ENCODE peak calls at places on chromosomes 13 and 19, in six cellular contexts. One of them, this sample, is unnamed.

GRCh38 chr19:3665681-3666544 is 34.4 kb downstream of the PIP5K1C start:
- DNase-seq in BE2C: peak
- DNase-seq in mammary epithelial cell: peak
- DNase-seq in esophagus squamous epithelium: no peak
- DNase-seq in AG09309: no peak
- DNase-seq in foreskin fibroblast: peak
- DNase-seq in this sample: no peak

GRCh38 chr13:75137911-75138571 is 343.9 kb downstream of the TBC1D4 start:
- DNase-seq in BE2C: no peak
- DNase-seq in mammary epithelial cell: no peak
- DNase-seq in esophagus squamous epithelium: no peak
- DNase-seq in AG09309: no peak
- DNase-seq in foreskin fibroblast: no peak
- DNase-seq in this sample: no peak

GRCh38 chr19:14048439-14049153 is 13.3 kb downstream of the PALM3 start:
- DNase-seq in BE2C: peak
- DNase-seq in mammary epithelial cell: peak
- DNase-seq in esophagus squamous epithelium: no peak
- DNase-seq in AG09309: no peak
- DNase-seq in foreskin fibroblast: peak
- DNase-seq in this sample: no peak

GRCh38 chr19:27671876-27672275 is 1541.1 kb downstream of the UQCRFS1 start:
- DNase-seq in BE2C: no peak
- DNase-seq in mammary epithelial cell: no peak
- DNase-seq in esophagus squamous epithelium: no peak
- DNase-seq in AG09309: no peak
- DNase-seq in foreskin fibroblast: no peak
- DNase-seq in this sample: no peak

GRCh38 chr13:41326661-41327060 is 15.6 kb downstream of the NAA16 start:
- DNase-seq in BE2C: no peak
- DNase-seq in mammary epithelial cell: no peak
- DNase-seq in esophagus squamous epithelium: no peak
- DNase-seq in AG09309: no peak
- DNase-seq in foreskin fibroblast: no peak
- DNase-seq in this sample: no peak

GRCh38 chr19:12841094-12841493 is 2.8 kb downstream of the MAST1 start:
- DNase-seq in BE2C: peak
- DNase-seq in mammary epithelial cell: no peak
- DNase-seq in esophagus squamous epithelium: no peak
- DNase-seq in AG09309: no peak
- DNase-seq in foreskin fibroblast: peak
- DNase-seq in this sample: no peak

GRCh38 chr19:47363758-47364529 is 14.8 kb downstream of the DHX34 start:
- DNase-seq in BE2C: no peak
- DNase-seq in mammary epithelial cell: peak
- DNase-seq in esophagus squamous epithelium: no peak
- DNase-seq in AG09309: peak
- DNase-seq in foreskin fibroblast: peak
- DNase-seq in this sample: peak

GRCh38 chr19:14478113-14478545 is 3.0 kb upstream of the PTGER1 start:
- DNase-seq in BE2C: no peak
- DNase-seq in mammary epithelial cell: no peak
- DNase-seq in esophagus squamous epithelium: no peak
- DNase-seq in AG09309: no peak
- DNase-seq in foreskin fibroblast: no peak
- DNase-seq in this sample: no peak

GRCh38 chr19:44684892-44685847 is 13.8 kb upstream of the CEACAM16 start:
- DNase-seq in BE2C: no peak
- DNase-seq in mammary epithelial cell: peak
- DNase-seq in esophagus squamous epithelium: no peak
- DNase-seq in AG09309: peak
- DNase-seq in foreskin fibroblast: peak
- DNase-seq in this sample: peak

GRCh38 chr13:32802159-32802558 is 214.1 kb upstream of the KL start:
- DNase-seq in BE2C: no peak
- DNase-seq in mammary epithelial cell: no peak
- DNase-seq in esophagus squamous epithelium: no peak
- DNase-seq in AG09309: no peak
- DNase-seq in foreskin fibroblast: no peak
- DNase-seq in this sample: no peak
- H3K4me3 ChIP-seq in BE2C: no peak
- H3K4me3 ChIP-seq in mammary epithelial cell: no peak
- H3K4me3 ChIP-seq in esophagus squamous epithelium: no peak
- H3K4me3 ChIP-seq in AG09309: no peak
- H3K4me3 ChIP-seq in foreskin fibroblast: no peak
- H3K4me3 ChIP-seq in this sample: no peak

GRCh38 chr19:30086916-30087315 is 144.9 kb downstream of the URI1 start:
- DNase-seq in BE2C: no peak
- DNase-seq in mammary epithelial cell: no peak
- DNase-seq in esophagus squamous epithelium: no peak
- DNase-seq in AG09309: no peak
- DNase-seq in foreskin fibroblast: no peak
- DNase-seq in this sample: no peak

GRCh38 chr19:30087381-30088138 is 145.5 kb downstream of the URI1 start:
- DNase-seq in BE2C: no peak
- DNase-seq in mammary epithelial cell: no peak
- DNase-seq in esophagus squamous epithelium: no peak
- DNase-seq in AG09309: no peak
- DNase-seq in foreskin fibroblast: no peak
- DNase-seq in this sample: no peak

GRCh38 chr19:30089086-30089665 is 147.1 kb downstream of the URI1 start:
- DNase-seq in BE2C: no peak
- DNase-seq in mammary epithelial cell: no peak
- DNase-seq in esophagus squamous epithelium: no peak
- DNase-seq in AG09309: no peak
- DNase-seq in foreskin fibroblast: no peak
- DNase-seq in this sample: no peak

GRCh38 chr19:30090476-30090875 is 148.4 kb downstream of the URI1 start:
- DNase-seq in BE2C: no peak
- DNase-seq in mammary epithelial cell: no peak
- DNase-seq in esophagus squamous epithelium: no peak
- DNase-seq in AG09309: no peak
- DNase-seq in foreskin fibroblast: no peak
- DNase-seq in this sample: no peak

GRCh38 chr19:30088567-30088966 is 146.5 kb downstream of the URI1 start:
- DNase-seq in BE2C: no peak
- DNase-seq in mammary epithelial cell: no peak
- DNase-seq in esophagus squamous epithelium: no peak
- DNase-seq in AG09309: no peak
- DNase-seq in foreskin fibroblast: no peak
- DNase-seq in this sample: no peak
- H3K4me3 ChIP-seq in BE2C: no peak
- H3K4me3 ChIP-seq in mammary epithelial cell: no peak
- H3K4me3 ChIP-seq in esophagus squamous epithelium: no peak
- H3K4me3 ChIP-seq in AG09309: no peak
- H3K4me3 ChIP-seq in foreskin fibroblast: no peak
- H3K4me3 ChIP-seq in this sample: no peak

GRCh38 chr13:113817860-113818691 is 45.8 kb downstream of the GAS6 start:
- DNase-seq in BE2C: no peak
- DNase-seq in mammary epithelial cell: no peak
- DNase-seq in esophagus squamous epithelium: no peak
- DNase-seq in AG09309: no peak
- DNase-seq in foreskin fibroblast: peak
- DNase-seq in this sample: no peak

GRCh38 chr13:113815151-113816058 is 48.5 kb downstream of the GAS6 start:
- DNase-seq in BE2C: no peak
- DNase-seq in mammary epithelial cell: no peak
- DNase-seq in esophagus squamous epithelium: no peak
- DNase-seq in AG09309: no peak
- DNase-seq in foreskin fibroblast: peak
- DNase-seq in this sample: no peak

GRCh38 chr13:113814435-113814821 is 49.4 kb downstream of the GAS6 start:
- DNase-seq in BE2C: no peak
- DNase-seq in mammary epithelial cell: no peak
- DNase-seq in esophagus squamous epithelium: no peak
- DNase-seq in AG09309: no peak
- DNase-seq in foreskin fibroblast: peak
- DNase-seq in this sample: no peak

GRCh38 chr13:113816925-113817859 is 46.7 kb downstream of the GAS6 start:
- DNase-seq in BE2C: peak
- DNase-seq in mammary epithelial cell: peak
- DNase-seq in esophagus squamous epithelium: peak
- DNase-seq in AG09309: peak
- DNase-seq in foreskin fibroblast: peak
- DNase-seq in this sample: peak

GRCh38 chr13:113816248-113816924 is 47.5 kb downstream of the GAS6 start:
- DNase-seq in BE2C: no peak
- DNase-seq in mammary epithelial cell: no peak
- DNase-seq in esophagus squamous epithelium: no peak
- DNase-seq in AG09309: no peak
- DNase-seq in foreskin fibroblast: peak
- DNase-seq in this sample: no peak
- H3K4me3 ChIP-seq in BE2C: no peak
- H3K4me3 ChIP-seq in mammary epithelial cell: no peak
- H3K4me3 ChIP-seq in esophagus squamous epithelium: no peak
- H3K4me3 ChIP-seq in AG09309: no peak
- H3K4me3 ChIP-seq in foreskin fibroblast: no peak
- H3K4me3 ChIP-seq in this sample: no peak

GRCh38 chr13:72495681-72496080 is 231.7 kb downstream of the MZT1 start:
- DNase-seq in BE2C: no peak
- DNase-seq in mammary epithelial cell: no peak
- DNase-seq in esophagus squamous epithelium: no peak
- DNase-seq in AG09309: no peak
- DNase-seq in foreskin fibroblast: no peak
- DNase-seq in this sample: no peak
- H3K4me3 ChIP-seq in BE2C: no peak
- H3K4me3 ChIP-seq in mammary epithelial cell: no peak
- H3K4me3 ChIP-seq in esophagus squamous epithelium: no peak
- H3K4me3 ChIP-seq in AG09309: no peak
- H3K4me3 ChIP-seq in foreskin fibroblast: no peak
- H3K4me3 ChIP-seq in this sample: no peak

GRCh38 chr13:107865643-107866006 is 349.7 kb downstream of the LIG4 start:
- DNase-seq in BE2C: no peak
- DNase-seq in mammary epithelial cell: no peak
- DNase-seq in esophagus squamous epithelium: no peak
- DNase-seq in AG09309: no peak
- DNase-seq in foreskin fibroblast: peak
- DNase-seq in this sample: no peak
- H3K4me3 ChIP-seq in BE2C: peak
- H3K4me3 ChIP-seq in mammary epithelial cell: peak
- H3K4me3 ChIP-seq in esophagus squamous epithelium: peak
- H3K4me3 ChIP-seq in AG09309: peak
- H3K4me3 ChIP-seq in foreskin fibroblast: peak
- H3K4me3 ChIP-seq in this sample: peak

GRCh38 chr13:45413826-45414312 is 4.3 kb downstream of the SLC25A30 start:
- DNase-seq in BE2C: no peak
- DNase-seq in mammary epithelial cell: no peak
- DNase-seq in esophagus squamous epithelium: no peak
- DNase-seq in AG09309: no peak
- DNase-seq in foreskin fibroblast: peak
- DNase-seq in this sample: no peak
- H3K4me3 ChIP-seq in BE2C: no peak
- H3K4me3 ChIP-seq in mammary epithelial cell: no peak
- H3K4me3 ChIP-seq in esophagus squamous epithelium: peak
- H3K4me3 ChIP-seq in AG09309: no peak
- H3K4me3 ChIP-seq in foreskin fibroblast: no peak
- H3K4me3 ChIP-seq in this sample: no peak

This sample was measured in skeletal muscle cell.